ENCODE peak calls at places on chromosomes 3 and 15, in ten cellular contexts. One of them, this sample, is unnamed.

GRCh38 chr3:16060358-16060852 is 114.1 kb upstream of the GALNT15 start:
- DNase-seq in brain microvascular endothelial cell: peak; percentile 100
- DNase-seq in CD4-positive, alpha-beta T cell: no peak
- DNase-seq in HL-60: no peak
- DNase-seq in SJSA1: peak; percentile 96
- DNase-seq in kidney: peak; percentile 80
- DNase-seq in hepatocyte: peak; percentile 75
- DNase-seq in neural progenitor cell: no peak
- DNase-seq in GM23338: peak; percentile 29
- DNase-seq in AG04450: peak; percentile 99
- DNase-seq in this sample: no peak

GRCh38 chr15:61687651-61688050 is 372.6 kb downstream of the VPS13C start:
- DNase-seq in brain microvascular endothelial cell: no peak
- DNase-seq in CD4-positive, alpha-beta T cell: no peak
- DNase-seq in HL-60: no peak
- DNase-seq in SJSA1: no peak
- DNase-seq in kidney: no peak
- DNase-seq in hepatocyte: no peak
- DNase-seq in neural progenitor cell: no peak
- DNase-seq in GM23338: no peak
- DNase-seq in AG04450: no peak
- DNase-seq in this sample: no peak

GRCh38 chr15:74318376-74319137 is 48.9 kb downstream of the CYP11A1 start:
- DNase-seq in brain microvascular endothelial cell: peak; percentile 40
- DNase-seq in CD4-positive, alpha-beta T cell: no peak
- DNase-seq in HL-60: peak; percentile 78
- DNase-seq in SJSA1: peak; percentile 35
- DNase-seq in kidney: no peak
- DNase-seq in hepatocyte: no peak
- DNase-seq in neural progenitor cell: no peak
- DNase-seq in GM23338: peak; percentile 39
- DNase-seq in AG04450: no peak
- DNase-seq in this sample: no peak

GRCh38 chr3:42804831-42805821 is 836 bp upstream of the HIGD1A start:
- DNase-seq in brain microvascular endothelial cell: no peak
- DNase-seq in CD4-positive, alpha-beta T cell: no peak
- DNase-seq in HL-60: no peak
- DNase-seq in SJSA1: no peak
- DNase-seq in kidney: peak; percentile 83
- DNase-seq in hepatocyte: peak; percentile 62
- DNase-seq in neural progenitor cell: peak; percentile 70
- DNase-seq in GM23338: peak; percentile 67
- DNase-seq in AG04450: no peak
- DNase-seq in this sample: no peak

GRCh38 chr15:64249406-64249805 is 86.6 kb upstream of the PPIB start:
- DNase-seq in brain microvascular endothelial cell: no peak
- DNase-seq in CD4-positive, alpha-beta T cell: no peak
- DNase-seq in HL-60: no peak
- DNase-seq in SJSA1: no peak
- DNase-seq in kidney: no peak
- DNase-seq in hepatocyte: peak; percentile 37
- DNase-seq in neural progenitor cell: no peak
- DNase-seq in GM23338: no peak
- DNase-seq in AG04450: no peak
- DNase-seq in this sample: no peak

GRCh38 chr3:30720586-30721313 is 114.3 kb downstream of the TGFBR2 start:
- DNase-seq in brain microvascular endothelial cell: peak; percentile 14
- DNase-seq in CD4-positive, alpha-beta T cell: no peak
- DNase-seq in HL-60: no peak
- DNase-seq in SJSA1: peak; percentile 80
- DNase-seq in kidney: no peak
- DNase-seq in hepatocyte: peak; percentile 37
- DNase-seq in neural progenitor cell: no peak
- DNase-seq in GM23338: no peak
- DNase-seq in AG04450: peak; percentile 89
- DNase-seq in this sample: no peak

GRCh38 chr15:86611392-86612040 is 531.8 kb downstream of the AGBL1 start:
- DNase-seq in brain microvascular endothelial cell: no peak
- DNase-seq in CD4-positive, alpha-beta T cell: no peak
- DNase-seq in HL-60: no peak
- DNase-seq in SJSA1: peak; percentile 18
- DNase-seq in kidney: no peak
- DNase-seq in hepatocyte: peak; percentile 49
- DNase-seq in neural progenitor cell: no peak
- DNase-seq in GM23338: peak; percentile 10
- DNase-seq in AG04450: no peak
- DNase-seq in this sample: no peak

GRCh38 chr3:157384526-157384925 is 52.1 kb upstream of the PTX3 start:
- DNase-seq in brain microvascular endothelial cell: no peak
- DNase-seq in CD4-positive, alpha-beta T cell: no peak
- DNase-seq in HL-60: no peak
- DNase-seq in SJSA1: no peak
- DNase-seq in kidney: no peak
- DNase-seq in hepatocyte: no peak
- DNase-seq in neural progenitor cell: no peak
- DNase-seq in GM23338: no peak
- DNase-seq in AG04450: no peak
- DNase-seq in this sample: no peak

DNA sequence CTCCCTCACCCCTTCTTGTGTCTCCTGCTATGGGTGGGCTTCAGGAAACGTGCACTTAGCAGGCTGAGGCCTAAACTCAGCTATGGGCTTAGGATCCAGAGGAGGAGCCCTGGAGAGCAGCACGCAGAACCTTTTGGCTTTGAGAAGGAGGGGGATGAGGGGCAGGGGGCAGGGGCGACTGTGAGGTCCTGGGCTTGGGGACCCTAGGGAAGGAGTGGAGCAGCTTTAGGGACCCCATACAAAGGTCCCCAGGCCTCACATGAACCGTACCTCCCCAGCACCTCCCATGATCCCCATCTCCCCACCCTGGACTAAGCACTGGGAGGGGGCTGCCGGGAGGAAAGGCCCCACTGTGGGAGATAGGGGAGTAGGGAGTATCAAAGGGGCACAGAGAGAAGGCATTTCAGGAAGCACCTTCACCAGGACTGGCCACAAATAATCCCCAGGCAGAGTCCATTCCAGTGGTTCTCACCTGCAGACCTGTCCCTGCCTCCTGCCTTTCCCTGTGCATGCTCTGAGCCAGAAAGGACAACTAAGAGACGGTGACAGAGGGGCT is 62.0 kb upstream of the KLF13 start:
- DNase-seq in brain microvascular endothelial cell: no peak
- DNase-seq in CD4-positive, alpha-beta T cell: no peak
- DNase-seq in HL-60: no peak
- DNase-seq in SJSA1: no peak
- DNase-seq in kidney: no peak
- DNase-seq in hepatocyte: no peak
- DNase-seq in neural progenitor cell: peak; percentile 1
- DNase-seq in GM23338: no peak
- DNase-seq in AG04450: no peak
- DNase-seq in this sample: no peak
- H3K27ac ChIP-seq in brain microvascular endothelial cell: no peak overlapping the region
- H3K27ac ChIP-seq in CD4-positive, alpha-beta T cell: peak overlapping the region; percentile 79
- H3K27ac ChIP-seq in HL-60: peak overlapping the region; percentile 93
- H3K27ac ChIP-seq in SJSA1: no peak overlapping the region
- H3K27ac ChIP-seq in kidney: peak overlapping the region; percentile 86
- H3K27ac ChIP-seq in hepatocyte: no peak overlapping the region
- H3K27ac ChIP-seq in neural progenitor cell: no peak overlapping the region
- H3K27ac ChIP-seq in GM23338: no peak overlapping the region
- H3K27ac ChIP-seq in AG04450: no peak overlapping the region
- H3K27ac ChIP-seq in this sample: peak overlapping the region; percentile 67

GRCh38 chr3:11844891-11845290 is 1.8 kb downstream of the TAMM41 start:
- DNase-seq in brain microvascular endothelial cell: no peak
- DNase-seq in CD4-positive, alpha-beta T cell: no peak
- DNase-seq in HL-60: no peak
- DNase-seq in SJSA1: no peak
- DNase-seq in kidney: no peak
- DNase-seq in hepatocyte: no peak
- DNase-seq in neural progenitor cell: no peak
- DNase-seq in GM23338: no peak
- DNase-seq in AG04450: no peak
- DNase-seq in this sample: no peak

GRCh38 chr3:11847607-11848006 is 922 bp upstream of the TAMM41 start:
- DNase-seq in brain microvascular endothelial cell: no peak
- DNase-seq in CD4-positive, alpha-beta T cell: peak; percentile 7
- DNase-seq in HL-60: no peak
- DNase-seq in SJSA1: no peak
- DNase-seq in kidney: no peak
- DNase-seq in hepatocyte: no peak
- DNase-seq in neural progenitor cell: no peak
- DNase-seq in GM23338: no peak
- DNase-seq in AG04450: no peak
- DNase-seq in this sample: no peak

GRCh38 chr3:11846281-11847034 is at the start of gene TAMM41:
- DNase-seq in brain microvascular endothelial cell: peak; percentile 91
- DNase-seq in CD4-positive, alpha-beta T cell: peak; percentile 88
- DNase-seq in HL-60: peak; percentile 81
- DNase-seq in SJSA1: peak; percentile 67
- DNase-seq in kidney: peak; percentile 97
- DNase-seq in hepatocyte: peak; percentile 94
- DNase-seq in neural progenitor cell: peak; percentile 92
- DNase-seq in GM23338: peak; percentile 89
- DNase-seq in AG04450: peak; percentile 45
- DNase-seq in this sample: peak; percentile 87

GRCh38 chr3:11845661-11846060 is 1.0 kb downstream of the TAMM41 start:
- DNase-seq in brain microvascular endothelial cell: no peak
- DNase-seq in CD4-positive, alpha-beta T cell: no peak
- DNase-seq in HL-60: no peak
- DNase-seq in SJSA1: no peak
- DNase-seq in kidney: no peak
- DNase-seq in hepatocyte: peak; percentile 11
- DNase-seq in neural progenitor cell: no peak
- DNase-seq in GM23338: no peak
- DNase-seq in AG04450: no peak
- DNase-seq in this sample: no peak

GRCh38 chr3:11847035-11847394 is 330 bp upstream of the TAMM41 start:
- DNase-seq in brain microvascular endothelial cell: no peak
- DNase-seq in CD4-positive, alpha-beta T cell: no peak
- DNase-seq in HL-60: no peak
- DNase-seq in SJSA1: no peak
- DNase-seq in kidney: no peak
- DNase-seq in hepatocyte: no peak
- DNase-seq in neural progenitor cell: no peak
- DNase-seq in GM23338: no peak
- DNase-seq in AG04450: no peak
- DNase-seq in this sample: no peak
- H3K27ac ChIP-seq in brain microvascular endothelial cell: no peak overlapping the region
- H3K27ac ChIP-seq in CD4-positive, alpha-beta T cell: peak overlapping the region; percentile 50
- H3K27ac ChIP-seq in HL-60: no peak overlapping the region
- H3K27ac ChIP-seq in SJSA1: no peak overlapping the region
- H3K27ac ChIP-seq in kidney: peak overlapping the region; percentile 83
- H3K27ac ChIP-seq in hepatocyte: no peak overlapping the region
- H3K27ac ChIP-seq in neural progenitor cell: no peak overlapping the region
- H3K27ac ChIP-seq in GM23338: no peak overlapping the region
- H3K27ac ChIP-seq in AG04450: no peak overlapping the region
- H3K27ac ChIP-seq in this sample: peak overlapping the region; percentile 39

GRCh38 chr15:78292219-78292618 is 7.2 kb downstream of the SKIC8 start:
- DNase-seq in brain microvascular endothelial cell: no peak
- DNase-seq in CD4-positive, alpha-beta T cell: no peak
- DNase-seq in HL-60: no peak
- DNase-seq in SJSA1: no peak
- DNase-seq in kidney: no peak
- DNase-seq in hepatocyte: no peak
- DNase-seq in neural progenitor cell: no peak
- DNase-seq in GM23338: no peak
- DNase-seq in AG04450: no peak
- DNase-seq in this sample: no peak

GRCh38 chr15:78284758-78285157 is 14.7 kb downstream of the SKIC8 start:
- DNase-seq in brain microvascular endothelial cell: no peak
- DNase-seq in CD4-positive, alpha-beta T cell: no peak
- DNase-seq in HL-60: no peak
- DNase-seq in SJSA1: no peak
- DNase-seq in kidney: no peak
- DNase-seq in hepatocyte: no peak
- DNase-seq in neural progenitor cell: peak; percentile 42
- DNase-seq in GM23338: no peak
- DNase-seq in AG04450: no peak
- DNase-seq in this sample: no peak

GRCh38 chr15:78291052-78291451 is 8.4 kb downstream of the SKIC8 start:
- DNase-seq in brain microvascular endothelial cell: no peak
- DNase-seq in CD4-positive, alpha-beta T cell: no peak
- DNase-seq in HL-60: no peak
- DNase-seq in SJSA1: no peak
- DNase-seq in kidney: no peak
- DNase-seq in hepatocyte: no peak
- DNase-seq in neural progenitor cell: no peak
- DNase-seq in GM23338: no peak
- DNase-seq in AG04450: no peak
- DNase-seq in this sample: no peak

GRCh38 chr15:78291698-78292097 is 7.7 kb downstream of the SKIC8 start:
- DNase-seq in brain microvascular endothelial cell: no peak
- DNase-seq in CD4-positive, alpha-beta T cell: no peak
- DNase-seq in HL-60: no peak
- DNase-seq in SJSA1: no peak
- DNase-seq in kidney: no peak
- DNase-seq in hepatocyte: no peak
- DNase-seq in neural progenitor cell: no peak
- DNase-seq in GM23338: no peak
- DNase-seq in AG04450: no peak
- DNase-seq in this sample: no peak

DNA sequence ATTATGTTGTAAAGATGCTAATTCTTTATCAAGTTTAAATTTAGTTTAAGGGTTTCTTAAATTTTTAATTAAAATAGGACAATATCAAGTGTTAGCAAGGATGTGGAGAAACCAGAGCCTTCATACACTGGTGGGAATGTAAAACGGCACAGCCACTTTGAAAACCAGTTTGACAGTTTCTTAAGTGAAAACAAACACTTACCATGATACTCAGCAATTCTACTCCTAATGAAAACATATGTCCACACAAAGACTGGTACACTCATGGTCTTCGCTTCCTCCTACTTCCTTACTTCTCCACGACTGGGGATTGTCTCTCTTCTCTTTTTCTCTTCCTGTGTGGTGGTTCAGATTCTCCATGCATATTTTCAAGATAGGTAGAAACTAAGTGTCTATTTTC is 9.2 kb downstream of the SKIC8 start:
- DNase-seq in brain microvascular endothelial cell: no peak
- DNase-seq in CD4-positive, alpha-beta T cell: no peak
- DNase-seq in HL-60: no peak
- DNase-seq in SJSA1: no peak
- DNase-seq in kidney: no peak
- DNase-seq in hepatocyte: no peak
- DNase-seq in neural progenitor cell: no peak
- DNase-seq in GM23338: no peak
- DNase-seq in AG04450: no peak
- DNase-seq in this sample: no peak
- H3K27ac ChIP-seq in brain microvascular endothelial cell: no peak overlapping the region
- H3K27ac ChIP-seq in CD4-positive, alpha-beta T cell: no peak overlapping the region
- H3K27ac ChIP-seq in HL-60: no peak overlapping the region
- H3K27ac ChIP-seq in SJSA1: no peak overlapping the region
- H3K27ac ChIP-seq in kidney: no peak overlapping the region
- H3K27ac ChIP-seq in hepatocyte: no peak overlapping the region
- H3K27ac ChIP-seq in neural progenitor cell: no peak overlapping the region
- H3K27ac ChIP-seq in GM23338: no peak overlapping the region
- H3K27ac ChIP-seq in AG04450: no peak overlapping the region
- H3K27ac ChIP-seq in this sample: no peak overlapping the region

GRCh38 chr3:58119221-58119620 is 91.6 kb downstream of the DNASE1L3 start:
- DNase-seq in brain microvascular endothelial cell: no peak
- DNase-seq in CD4-positive, alpha-beta T cell: no peak
- DNase-seq in HL-60: no peak
- DNase-seq in SJSA1: no peak
- DNase-seq in kidney: no peak
- DNase-seq in hepatocyte: no peak
- DNase-seq in neural progenitor cell: no peak
- DNase-seq in GM23338: no peak
- DNase-seq in AG04450: no peak
- DNase-seq in this sample: no peak

GRCh38 chr3:58120075-58120812 is 90.5 kb downstream of the DNASE1L3 start:
- DNase-seq in brain microvascular endothelial cell: no peak
- DNase-seq in CD4-positive, alpha-beta T cell: no peak
- DNase-seq in HL-60: no peak
- DNase-seq in SJSA1: no peak
- DNase-seq in kidney: no peak
- DNase-seq in hepatocyte: no peak
- DNase-seq in neural progenitor cell: no peak
- DNase-seq in GM23338: no peak
- DNase-seq in AG04450: no peak
- DNase-seq in this sample: no peak

GRCh38 chr3:58116161-58116955 is 94.4 kb downstream of the DNASE1L3 start:
- DNase-seq in brain microvascular endothelial cell: no peak
- DNase-seq in CD4-positive, alpha-beta T cell: peak; percentile 53
- DNase-seq in HL-60: no peak
- DNase-seq in SJSA1: no peak
- DNase-seq in kidney: peak; percentile 80
- DNase-seq in hepatocyte: no peak
- DNase-seq in neural progenitor cell: no peak
- DNase-seq in GM23338: no peak
- DNase-seq in AG04450: no peak
- DNase-seq in this sample: peak; percentile 56

GRCh38 chr3:58117561-58118305 is 93.0 kb downstream of the DNASE1L3 start:
- DNase-seq in brain microvascular endothelial cell: peak; percentile 24
- DNase-seq in CD4-positive, alpha-beta T cell: no peak
- DNase-seq in HL-60: no peak
- DNase-seq in SJSA1: no peak
- DNase-seq in kidney: peak; percentile 86
- DNase-seq in hepatocyte: no peak
- DNase-seq in neural progenitor cell: no peak
- DNase-seq in GM23338: no peak
- DNase-seq in AG04450: no peak
- DNase-seq in this sample: peak; percentile 88

DNA sequence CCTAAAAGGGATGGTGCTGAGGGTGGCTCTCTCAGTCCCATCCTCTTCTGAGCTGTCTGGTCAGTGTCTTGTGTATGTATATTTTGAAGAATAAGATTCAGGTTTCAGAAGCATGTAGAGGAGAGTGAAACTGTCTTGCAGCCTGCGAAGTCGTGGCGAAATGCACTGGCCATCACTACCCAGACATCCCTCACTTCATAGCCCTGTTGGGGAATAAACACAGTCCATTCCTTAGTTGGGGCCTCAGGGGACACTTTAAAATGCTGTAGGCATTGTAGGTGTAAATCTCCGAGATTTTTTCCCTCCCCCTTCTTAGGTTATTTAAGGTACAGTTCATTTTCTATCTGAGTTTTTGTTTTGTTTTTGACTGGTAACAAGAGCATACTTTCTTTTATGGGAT is 93.8 kb downstream of the DNASE1L3 start:
- DNase-seq in brain microvascular endothelial cell: no peak
- DNase-seq in CD4-positive, alpha-beta T cell: no peak
- DNase-seq in HL-60: no peak
- DNase-seq in SJSA1: no peak
- DNase-seq in kidney: no peak
- DNase-seq in hepatocyte: no peak
- DNase-seq in neural progenitor cell: no peak
- DNase-seq in GM23338: no peak
- DNase-seq in AG04450: no peak
- DNase-seq in this sample: no peak
- H3K27ac ChIP-seq in brain microvascular endothelial cell: no peak overlapping the region
- H3K27ac ChIP-seq in CD4-positive, alpha-beta T cell: no peak overlapping the region
- H3K27ac ChIP-seq in HL-60: no peak overlapping the region
- H3K27ac ChIP-seq in SJSA1: no peak overlapping the region
- H3K27ac ChIP-seq in kidney: peak overlapping the region; percentile 63
- H3K27ac ChIP-seq in hepatocyte: peak overlapping the region; percentile 60
- H3K27ac ChIP-seq in neural progenitor cell: no peak overlapping the region
- H3K27ac ChIP-seq in GM23338: no peak overlapping the region
- H3K27ac ChIP-seq in AG04450: peak overlapping the region; percentile 31
- H3K27ac ChIP-seq in this sample: peak overlapping the region; percentile 87

This sample was measured in thyroid gland.